ENCODE peak calls at places on chromosomes 12 and 14, in nine cellular contexts. C is right cardiac atrium; U is Panc1; V is activated naive CD8-positive, alpha-beta T cell treated with anti-CD3 and anti-CD28 coated beads, Interleukin-2, amount 50 U/mL, for 24 hours; Q is aorta; L is left colon; P is activated CD4-positive, alpha-beta T cell treated with anti-CD3 and anti-CD28 coated beads for 36 hours; K is pancreas; S is activated T-cell treated with anti-CD3 and anti-CD28 coated beads, Interleukin-2, amount 50 U/mL, for 4 hours. B is an unnamed sample.

GRCh38 chr14:102370305-102370809 is 7.6 kb downstream of the TECPR2 start:
- ATAC-seq in C (peak), U (no peak), V (no peak), Q (no peak), L (no peak), P (no peak), K (no peak), S (no peak), B (no peak)

GRCh38 chr14:104895786-104896642 is 28.7 kb upstream of the PLD4 start:
- ATAC-seq in C (peak), U (peak), V (no peak), Q (peak), L (peak), P (no peak), K (peak), S (no peak), B (no peak)

GRCh38 chr14:39972704-39973103 is 540.5 kb upstream of the FBXO33 start:
- ATAC-seq in C (no peak), U (no peak), V (no peak), Q (no peak), L (no peak), P (no peak), K (no peak), S (no peak), B (no peak)

GRCh38 chr12:104866286-104866685 is 91.8 kb downstream of the SLC41A2 start:
- ATAC-seq in C (peak), U (no peak), V (no peak), Q (peak), L (no peak), P (no peak), K (peak), S (no peak), B (no peak)

GRCh38 chr12:102201662-102202061 is 4.0 kb upstream of the PMCH start:
- ATAC-seq in C (no peak), U (no peak), V (no peak), Q (no peak), L (no peak), P (no peak), K (no peak), S (no peak), B (no peak)

GRCh38 chr12:25386823-25387134 is 136.1 kb upstream of the KRAS start:
- ATAC-seq in C (peak), U (peak), V (no peak), Q (peak), L (no peak), P (no peak), K (no peak), S (no peak), B (no peak)

GRCh38 chr12:18277196-18277595 is 15.9 kb downstream of the PIK3C2G start:
- ATAC-seq in C (no peak), U (no peak), V (no peak), Q (no peak), L (no peak), P (no peak), K (no peak), S (no peak), B (no peak)

GRCh38 chr14:51138353-51139103 is 43.6 kb upstream of the TRIM9 start:
- ATAC-seq in C (no peak), U (no peak), V (no peak), Q (no peak), L (peak), P (no peak), K (no peak), S (no peak), B (no peak)

GRCh38 chr12:131773582-131774221 is 54.5 kb upstream of the MMP17 start:
- ATAC-seq in C (peak), U (no peak), V (peak), Q (no peak), L (no peak), P (peak), K (no peak), S (peak), B (peak)

GRCh38 chr12:54502485-54502884 is 4.9 kb downstream of the NCKAP1L start:
- ATAC-seq in C (no peak), U (no peak), V (no peak), Q (no peak), L (no peak), P (no peak), K (no peak), S (no peak), B (no peak)

GRCh38 chr14:75091251-75091650 is 21.8 kb downstream of the ZC2HC1C start:
- ATAC-seq in C (no peak), U (no peak), V (no peak), Q (no peak), L (no peak), P (no peak), K (no peak), S (no peak), B (no peak)

GRCh38 chr12:12503384-12504078 is 59.1 kb downstream of the DUSP16 start:
- ATAC-seq in C (no peak), U (no peak), V (peak), Q (no peak), L (no peak), P (no peak), K (no peak), S (peak), B (peak)

GRCh38 chr12:17203497-17203896 is 597.5 kb upstream of the LMO3 start:
- ATAC-seq in C (no peak), U (no peak), V (no peak), Q (peak), L (no peak), P (no peak), K (no peak), S (no peak), B (no peak)